ENCODE peak calls at places on chromosomes 5 and 9, in nine cellular contexts. One of them, this sample, is unnamed. For H3K4me1, the result is how much of the 10 kb centered on the place peaks cover.

GRCh38 chr5:51201024-51201423 is 182.2 kb upstream of the ISL1 start:
- DNase-seq in SK-N-SH: no peak
- DNase-seq in ovary: no peak
- DNase-seq in sigmoid colon: no peak
- DNase-seq in A549: no peak
- DNase-seq in stomach: no peak
- DNase-seq in K562: no peak
- DNase-seq in upper lobe of left lung: no peak
- DNase-seq in transverse colon: peak
- DNase-seq in this sample: no peak

GRCh38 chr5:5881294-5881693 is 458.8 kb downstream of the ICE1 start:
- DNase-seq in SK-N-SH: no peak
- DNase-seq in ovary: no peak
- DNase-seq in sigmoid colon: no peak
- DNase-seq in A549: no peak
- DNase-seq in stomach: no peak
- DNase-seq in K562: no peak
- DNase-seq in upper lobe of left lung: peak
- DNase-seq in transverse colon: no peak
- DNase-seq in this sample: no peak

GRCh38 chr9:120855827-120856636 is 13.3 kb upstream of the PSMD5 start:
- DNase-seq in SK-N-SH: no peak
- DNase-seq in ovary: no peak
- DNase-seq in sigmoid colon: no peak
- DNase-seq in A549: no peak
- DNase-seq in stomach: no peak
- DNase-seq in K562: peak
- DNase-seq in upper lobe of left lung: no peak
- DNase-seq in transverse colon: no peak
- DNase-seq in this sample: no peak

GRCh38 chr9:87557996-87558395 is 60.3 kb downstream of the DAPK1 start:
- DNase-seq in SK-N-SH: peak
- DNase-seq in ovary: no peak
- DNase-seq in sigmoid colon: no peak
- DNase-seq in A549: no peak
- DNase-seq in stomach: peak
- DNase-seq in K562: no peak
- DNase-seq in upper lobe of left lung: no peak
- DNase-seq in transverse colon: peak
- DNase-seq in this sample: no peak

GRCh38 chr9:87898151-87898550 is 15.5 kb downstream of the SPATA31E1 start:
- DNase-seq in SK-N-SH: no peak
- DNase-seq in ovary: no peak
- DNase-seq in sigmoid colon: no peak
- DNase-seq in A549: no peak
- DNase-seq in stomach: no peak
- DNase-seq in K562: no peak
- DNase-seq in upper lobe of left lung: no peak
- DNase-seq in transverse colon: no peak
- DNase-seq in this sample: no peak

GRCh38 chr5:11504794-11505193 is 399.5 kb downstream of the CTNND2 start:
- DNase-seq in SK-N-SH: no peak
- DNase-seq in ovary: no peak
- DNase-seq in sigmoid colon: no peak
- DNase-seq in A549: no peak
- DNase-seq in stomach: no peak
- DNase-seq in K562: no peak
- DNase-seq in upper lobe of left lung: no peak
- DNase-seq in transverse colon: no peak
- DNase-seq in this sample: no peak

GRCh38 chr9:15206949-15207696 is 99.9 kb downstream of the TTC39B start:
- DNase-seq in SK-N-SH: no peak
- DNase-seq in ovary: no peak
- DNase-seq in sigmoid colon: no peak
- DNase-seq in A549: no peak
- DNase-seq in stomach: no peak
- DNase-seq in K562: no peak
- DNase-seq in upper lobe of left lung: no peak
- DNase-seq in transverse colon: no peak
- DNase-seq in this sample: no peak

GRCh38 chr5:2184563-2185540 is 302.1 kb upstream of the IRX4 start:
- DNase-seq in SK-N-SH: no peak
- DNase-seq in ovary: no peak
- DNase-seq in sigmoid colon: no peak
- DNase-seq in A549: no peak
- DNase-seq in stomach: no peak
- DNase-seq in K562: no peak
- DNase-seq in upper lobe of left lung: no peak
- DNase-seq in transverse colon: no peak
- DNase-seq in this sample: no peak

GRCh38 chr5:72151646-72152045 is 44.4 kb downstream of the MAP1B start:
- DNase-seq in SK-N-SH: no peak
- DNase-seq in ovary: no peak
- DNase-seq in sigmoid colon: no peak
- DNase-seq in A549: no peak
- DNase-seq in stomach: no peak
- DNase-seq in K562: no peak
- DNase-seq in upper lobe of left lung: no peak
- DNase-seq in transverse colon: no peak
- DNase-seq in this sample: no peak

GRCh38 chr5:6389946-6390530 is 11.7 kb upstream of the MED10 start:
- DNase-seq in SK-N-SH: no peak
- DNase-seq in ovary: no peak
- DNase-seq in sigmoid colon: no peak
- DNase-seq in A549: no peak
- DNase-seq in stomach: no peak
- DNase-seq in K562: no peak
- DNase-seq in upper lobe of left lung: no peak
- DNase-seq in transverse colon: no peak
- DNase-seq in this sample: no peak

GRCh38 chr5:38751103-38751502 is 94.7 kb upstream of the OSMR start:
- DNase-seq in SK-N-SH: no peak
- DNase-seq in ovary: no peak
- DNase-seq in sigmoid colon: no peak
- DNase-seq in A549: no peak
- DNase-seq in stomach: no peak
- DNase-seq in K562: no peak
- DNase-seq in upper lobe of left lung: no peak
- DNase-seq in transverse colon: no peak
- DNase-seq in this sample: no peak

GRCh38 chr5:160467555-160468418 is 46.1 kb downstream of the PTTG1 start:
- DNase-seq in SK-N-SH: peak
- DNase-seq in ovary: peak
- DNase-seq in sigmoid colon: peak
- DNase-seq in A549: peak
- DNase-seq in stomach: peak
- DNase-seq in K562: no peak
- DNase-seq in upper lobe of left lung: peak
- DNase-seq in transverse colon: peak
- DNase-seq in this sample: peak

GRCh38 chr9:36764364-36765076 is 191.8 kb downstream of the MELK start:
- DNase-seq in SK-N-SH: no peak
- DNase-seq in ovary: no peak
- DNase-seq in sigmoid colon: no peak
- DNase-seq in A549: peak
- DNase-seq in stomach: no peak
- DNase-seq in K562: no peak
- DNase-seq in upper lobe of left lung: no peak
- DNase-seq in transverse colon: no peak
- DNase-seq in this sample: no peak

GRCh38 chr5:135973323-135974018 is 18.7 kb upstream of the LECT2 start:
- DNase-seq in SK-N-SH: no peak
- DNase-seq in ovary: no peak
- DNase-seq in sigmoid colon: no peak
- DNase-seq in A549: peak
- DNase-seq in stomach: no peak
- DNase-seq in K562: no peak
- DNase-seq in upper lobe of left lung: no peak
- DNase-seq in transverse colon: no peak
- DNase-seq in this sample: no peak

GRCh38 chr5:151697452-151697851 is 10.7 kb upstream of the SPARC start:
- DNase-seq in SK-N-SH: no peak
- DNase-seq in ovary: no peak
- DNase-seq in sigmoid colon: no peak
- DNase-seq in A549: no peak
- DNase-seq in stomach: no peak
- DNase-seq in K562: no peak
- DNase-seq in upper lobe of left lung: no peak
- DNase-seq in transverse colon: no peak
- DNase-seq in this sample: no peak

GRCh38 chr5:168425997-168426863 is 60.0 kb upstream of the RARS1 start:
- DNase-seq in SK-N-SH: peak
- DNase-seq in ovary: no peak
- DNase-seq in sigmoid colon: no peak
- DNase-seq in A549: no peak
- DNase-seq in stomach: no peak
- DNase-seq in K562: no peak
- DNase-seq in upper lobe of left lung: peak
- DNase-seq in transverse colon: no peak
- DNase-seq in this sample: no peak

GRCh38 chr9:121393318-121393717 is 23.3 kb upstream of the STOM start:
- DNase-seq in SK-N-SH: no peak
- DNase-seq in ovary: no peak
- DNase-seq in sigmoid colon: no peak
- DNase-seq in A549: no peak
- DNase-seq in stomach: no peak
- DNase-seq in K562: no peak
- DNase-seq in upper lobe of left lung: no peak
- DNase-seq in transverse colon: no peak
- DNase-seq in this sample: no peak

GRCh38 chr5:174424219-174425053 is 299.9 kb upstream of the MSX2 start:
- DNase-seq in SK-N-SH: peak
- DNase-seq in ovary: no peak
- DNase-seq in sigmoid colon: no peak
- DNase-seq in A549: no peak
- DNase-seq in stomach: no peak
- DNase-seq in K562: no peak
- DNase-seq in upper lobe of left lung: peak
- DNase-seq in transverse colon: no peak
- DNase-seq in this sample: no peak

GRCh38 chr9:27437652-27438373 is 86.3 kb upstream of the IFNK start:
- DNase-seq in SK-N-SH: no peak
- DNase-seq in ovary: no peak
- DNase-seq in sigmoid colon: no peak
- DNase-seq in A549: no peak
- DNase-seq in stomach: no peak
- DNase-seq in K562: no peak
- DNase-seq in upper lobe of left lung: no peak
- DNase-seq in transverse colon: no peak
- DNase-seq in this sample: no peak

GRCh38 chr5:76789991-76790571 is 28.7 kb upstream of the F2RL1 start:
- DNase-seq in SK-N-SH: no peak
- DNase-seq in ovary: no peak
- DNase-seq in sigmoid colon: no peak
- DNase-seq in A549: peak
- DNase-seq in stomach: no peak
- DNase-seq in K562: no peak
- DNase-seq in upper lobe of left lung: no peak
- DNase-seq in transverse colon: no peak
- DNase-seq in this sample: no peak

GRCh38 chr5:115979203-115979602 is 16.9 kb downstream of the LVRN start:
- DNase-seq in SK-N-SH: no peak
- DNase-seq in ovary: peak
- DNase-seq in sigmoid colon: no peak
- DNase-seq in A549: no peak
- DNase-seq in stomach: no peak
- DNase-seq in K562: no peak
- DNase-seq in upper lobe of left lung: no peak
- DNase-seq in transverse colon: no peak
- DNase-seq in this sample: no peak
- TF ChIP-seq EP300 in SK-N-SH: no peak
- TF ChIP-seq EP300 in ovary: no peak
- TF ChIP-seq EP300 in sigmoid colon: no peak
- TF ChIP-seq EP300 in A549: no peak
- TF ChIP-seq EP300 in stomach: no peak
- TF ChIP-seq EP300 in K562: no peak
- TF ChIP-seq EP300 in upper lobe of left lung: no peak
- TF ChIP-seq EP300 in transverse colon: no peak
- TF ChIP-seq EP300 in this sample: no peak

DNA sequence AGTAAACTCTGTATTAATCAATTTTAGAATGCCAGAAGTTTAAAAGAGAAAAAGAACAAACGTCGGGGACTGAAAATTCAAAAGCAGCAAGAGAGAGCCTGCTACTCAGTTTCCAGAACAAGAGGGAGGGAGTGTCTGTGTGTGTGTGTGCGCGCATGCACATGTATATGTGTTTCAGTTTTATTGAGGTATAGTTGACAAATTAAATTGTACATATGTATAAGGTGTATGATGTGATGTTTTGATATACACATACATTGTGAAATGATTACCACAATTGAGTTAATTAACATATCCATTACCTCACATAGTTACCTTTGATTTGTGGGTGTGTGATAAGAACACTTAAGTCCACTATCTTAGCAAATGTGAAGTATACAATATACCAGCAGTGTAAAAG is 27.6 kb upstream of the GRAMD2B start:
- DNase-seq in SK-N-SH: no peak
- DNase-seq in ovary: no peak
- DNase-seq in sigmoid colon: no peak
- DNase-seq in A549: no peak
- DNase-seq in stomach: no peak
- DNase-seq in K562: no peak
- DNase-seq in upper lobe of left lung: no peak
- DNase-seq in transverse colon: no peak
- DNase-seq in this sample: no peak
- H3K27ac ChIP-seq in SK-N-SH: peak
- H3K27ac ChIP-seq in ovary: no peak
- H3K27ac ChIP-seq in sigmoid colon: peak
- H3K27ac ChIP-seq in A549: no peak
- H3K27ac ChIP-seq in stomach: no peak
- H3K27ac ChIP-seq in K562: no peak
- H3K27ac ChIP-seq in upper lobe of left lung: no peak
- H3K27ac ChIP-seq in transverse colon: no peak
- H3K27ac ChIP-seq in this sample: no peak

DNA sequence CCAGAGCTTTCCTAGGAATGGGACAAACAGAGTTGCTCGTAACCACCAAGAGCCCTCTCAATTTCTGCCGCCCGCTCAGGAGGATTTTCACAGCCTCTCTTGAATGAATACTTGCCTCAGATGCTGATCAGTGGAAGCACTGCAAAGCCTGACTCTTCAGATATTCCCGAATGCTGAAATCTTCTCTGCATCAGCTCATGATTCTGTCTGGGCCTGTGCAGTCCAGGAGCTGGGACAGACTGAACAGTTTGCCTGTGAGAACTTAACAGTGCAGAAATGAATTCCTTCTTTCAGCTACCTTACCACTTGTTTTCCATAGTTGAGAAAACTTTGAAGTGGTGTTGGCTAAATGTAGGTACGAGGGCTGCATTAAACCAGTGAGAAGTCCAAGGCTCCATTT is 17.1 kb downstream of the ZNF462 start:
- DNase-seq in SK-N-SH: no peak
- DNase-seq in ovary: no peak
- DNase-seq in sigmoid colon: no peak
- DNase-seq in A549: no peak
- DNase-seq in stomach: no peak
- DNase-seq in K562: no peak
- DNase-seq in upper lobe of left lung: no peak
- DNase-seq in transverse colon: no peak
- DNase-seq in this sample: no peak
- H3K4me1 ChIP-seq in SK-N-SH: under half
- H3K4me1 ChIP-seq in ovary: under half
- H3K4me1 ChIP-seq in sigmoid colon: under half
- H3K4me1 ChIP-seq in A549: under half
- H3K4me1 ChIP-seq in stomach: under half
- H3K4me1 ChIP-seq in K562: under half
- H3K4me1 ChIP-seq in upper lobe of left lung: half or more
- H3K4me1 ChIP-seq in transverse colon: under half
- H3K4me1 ChIP-seq in this sample: half or more

GRCh38 chr9:131366745-131367401 is 27.0 kb upstream of the PRRC2B start:
- DNase-seq in SK-N-SH: peak
- DNase-seq in ovary: peak
- DNase-seq in sigmoid colon: no peak
- DNase-seq in A549: peak
- DNase-seq in stomach: peak
- DNase-seq in K562: peak
- DNase-seq in upper lobe of left lung: no peak
- DNase-seq in transverse colon: peak
- DNase-seq in this sample: no peak
- TF ChIP-seq EP300 in SK-N-SH: no peak
- TF ChIP-seq EP300 in ovary: no peak
- TF ChIP-seq EP300 in sigmoid colon: no peak
- TF ChIP-seq EP300 in A549: no peak
- TF ChIP-seq EP300 in stomach: no peak
- TF ChIP-seq EP300 in K562: no peak
- TF ChIP-seq EP300 in upper lobe of left lung: no peak
- TF ChIP-seq EP300 in transverse colon: no peak
- TF ChIP-seq EP300 in this sample: no peak